ENCODE peak calls at places on chromosomes 16 and 17, in six cellular contexts. J is right lobe of liver, G is uterus, E is heart left ventricle, V is prostate gland, D is stomach. T is an unnamed sample. For H3K36me3 and H3K4me1, the result is how much of the 10 kb centered on the place peaks cover.

GRCh38 chr16:20300312-20301097 is 26.8 kb downstream of the GP2 start:
- DNase-seq in J (peak), G (no peak), E (no peak), V (peak), D (peak), T (no peak)

GRCh38 chr17:35079547-35079946 is 16.0 kb upstream of the RFFL start:
- DNase-seq in J (no peak), G (no peak), E (no peak), V (no peak), D (no peak), T (no peak)

GRCh38 chr16:3190949-3191353 is 2.9 kb downstream of the OR1F1 start:
- DNase-seq in J (no peak), G (no peak), E (no peak), V (no peak), D (no peak), T (no peak)

GRCh38 chr17:43579570-43580140 is 33.5 kb upstream of the ETV4 start:
- DNase-seq in J (no peak), G (no peak), E (no peak), V (no peak), D (no peak), T (no peak)

GRCh38 chr16:813204-813915 is 12.8 kb upstream of the GNG13 start:
- DNase-seq in J (no peak), G (no peak), E (no peak), V (no peak), D (no peak), T (no peak)

GRCh38 chr17:55635253-55635766 is 87.4 kb downstream of the TMEM100 start:
- DNase-seq in J (no peak), G (peak), E (no peak), V (no peak), D (no peak), T (no peak)

GRCh38 chr17:44381810-44382209 is 7.6 kb downstream of the ITGA2B start:
- DNase-seq in J (peak), G (no peak), E (no peak), V (no peak), D (no peak), T (no peak)

GRCh38 chr17:3750926-3751325 is 27.2 kb downstream of the HASPIN start:
- DNase-seq in J (no peak), G (no peak), E (no peak), V (no peak), D (no peak), T (no peak)

GRCh38 chr17:73267648-73268537 is 6.2 kb upstream of the CPSF4L start:
- DNase-seq in J (peak), G (no peak), E (no peak), V (no peak), D (no peak), T (no peak)

GRCh38 chr16:82603784-82604411 is 22.9 kb upstream of the CDH13 start:
- DNase-seq in J (peak), G (peak), E (peak), V (peak), D (peak), T (no peak)

GRCh38 chr16:853306-853705 is 52.8 kb upstream of the GNG13 start:
- DNase-seq in J (no peak), G (no peak), E (peak), V (no peak), D (no peak), T (no peak)

GRCh38 chr17:42519546-42520444 is 16.2 kb upstream of the NAGLU start:
- DNase-seq in J (peak), G (peak), E (peak), V (peak), D (peak), T (peak)

GRCh38 chr16:9946022-9946720 is 236.1 kb downstream of the GRIN2A start:
- DNase-seq in J (no peak), G (no peak), E (no peak), V (no peak), D (no peak), T (no peak)

GRCh38 chr17:64632606-64633005 is 29.5 kb downstream of the SMURF2 start:
- DNase-seq in J (no peak), G (no peak), E (no peak), V (no peak), D (no peak), T (no peak)

GRCh38 chr17:2171725-2172446 is 117.0 kb downstream of the HIC1 start:
- DNase-seq in J (peak), G (peak), E (peak), V (peak), D (peak), T (peak)

GRCh38 chr17:34623856-34624766 is 44.7 kb downstream of the TMEM132E start:
- DNase-seq in J (peak), G (no peak), E (no peak), V (no peak), D (no peak), T (no peak)

GRCh38 chr17:44354582-44355309 is 8.9 kb downstream of the FAM171A2 start:
- DNase-seq in J (peak), G (peak), E (no peak), V (no peak), D (no peak), T (peak)

GRCh38 chr16:57192720-57193486 is 6.8 kb downstream of the RSPRY1 start:
- DNase-seq in J (no peak), G (no peak), E (no peak), V (no peak), D (no peak), T (no peak)

GRCh38 chr17:59330314-59330942 is 1.0 kb upstream of the YPEL2 start:
- DNase-seq in J (peak), G (peak), E (peak), V (peak), D (peak), T (peak)

GRCh38 chr17:14228903-14229302 is 7.8 kb downstream of the CDRT15 start:
- DNase-seq in J (no peak), G (no peak), E (no peak), V (no peak), D (no peak), T (no peak)

GRCh38 chr17:3770471-3770870 is 30.5 kb downstream of the ITGAE start:
- DNase-seq in J (no peak), G (no peak), E (no peak), V (no peak), D (no peak), T (no peak)

GRCh38 chr16:20441221-20441620 is 10.1 kb upstream of the ACSM2A start:
- DNase-seq in J (no peak), G (peak), E (no peak), V (no peak), D (no peak), T (no peak)

GRCh38 chr17:5702951-5703510 is 118.7 kb upstream of the NLRP1 start:
- DNase-seq in J (no peak), G (no peak), E (no peak), V (no peak), D (no peak), T (no peak)

GRCh38 chr17:19750835-19751234 is 2.7 kb upstream of the ALDH3A1 start:
- DNase-seq in J (peak), G (no peak), E (peak), V (no peak), D (no peak), T (no peak)

GRCh38 chr16:75014318-75014717 is 15.5 kb downstream of the ZNRF1 start:
- DNase-seq in J (no peak), G (no peak), E (no peak), V (no peak), D (no peak), T (no peak)

GRCh38 chr17:65742433-65743312 is 181.2 kb upstream of the AXIN2 start:
- DNase-seq in J (no peak), G (no peak), E (no peak), V (no peak), D (no peak), T (no peak)

GRCh38 chr16:85565796-85566501 is 47.2 kb upstream of the GSE1 start:
- DNase-seq in J (no peak), G (no peak), E (no peak), V (no peak), D (no peak), T (no peak)

GRCh38 chr16:12009462-12009861 is 32.9 kb downstream of the SNX29 start:
- DNase-seq in J (no peak), G (no peak), E (no peak), V (no peak), D (no peak), T (no peak)

GRCh38 chr17:42289863-42290165 is 1.5 kb downstream of the STAT5A start:
- DNase-seq in J (no peak), G (no peak), E (no peak), V (no peak), D (no peak), T (peak)

GRCh38 chr17:33647976-33648375 is 354.9 kb upstream of the ASIC2 start:
- DNase-seq in J (no peak), G (no peak), E (no peak), V (no peak), D (no peak), T (no peak)

GRCh38 chr16:48182979-48183537 is 27.3 kb upstream of the ABCC12 start:
- DNase-seq in J (no peak), G (no peak), E (no peak), V (no peak), D (no peak), T (no peak)

DNA sequence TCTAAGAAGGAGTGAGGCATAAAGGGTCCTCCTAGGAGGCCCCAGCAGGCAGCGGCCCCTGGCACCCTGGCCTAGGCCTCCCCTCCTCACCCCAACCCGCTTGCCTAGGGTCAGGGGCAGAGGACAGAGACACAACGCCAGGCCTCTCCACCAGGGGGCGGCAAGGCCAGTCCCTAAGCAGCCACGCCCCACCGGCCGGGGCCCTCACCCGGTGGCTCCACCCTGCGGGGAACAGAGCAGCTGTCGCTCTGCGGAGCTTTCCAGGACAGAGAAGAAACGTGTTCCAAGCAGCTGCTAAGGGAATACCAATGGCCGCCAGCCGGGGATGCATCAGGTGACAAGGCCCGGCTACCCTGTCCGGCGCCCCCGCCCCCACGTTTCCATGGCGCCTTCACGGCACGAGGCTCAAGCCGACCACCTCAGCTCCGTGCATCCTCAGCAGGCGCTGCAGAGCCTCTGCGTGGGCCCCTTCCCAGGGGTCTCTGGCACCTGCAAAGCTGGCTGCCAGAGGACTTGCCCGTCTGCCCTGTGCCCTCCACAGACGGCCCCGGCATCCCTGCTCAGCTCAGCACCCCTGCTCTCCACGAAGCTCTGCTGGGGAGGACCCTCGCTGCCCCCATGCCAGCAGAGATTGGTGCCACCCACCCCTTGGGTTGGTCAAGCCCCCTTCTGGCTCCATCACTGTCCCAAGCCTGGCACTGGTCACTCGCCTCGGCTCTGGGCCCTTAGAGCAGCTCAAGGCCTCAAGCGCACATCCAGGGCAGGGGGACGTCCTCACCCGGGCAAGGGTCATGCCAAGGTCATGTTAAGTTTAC is 5.6 kb downstream of the ZNF598 start:
- DNase-seq in J (peak), G (peak), E (peak), V (peak), D (peak), T (peak)
- TF ChIP-seq POLR2A in J (no peak), G (no peak), E (peak), V (no peak), D (no peak), T (no peak)

GRCh38 chr16:73056383-73056782 is 8.5 kb upstream of the ZFHX3 start:
- DNase-seq in J (no peak), G (no peak), E (no peak), V (no peak), D (no peak), T (no peak)

GRCh38 chr16:73058616-73059409 is 10.9 kb upstream of the ZFHX3 start:
- DNase-seq in J (peak), G (peak), E (peak), V (no peak), D (peak), T (peak)

GRCh38 chr16:73056911-73057310 is 9.0 kb upstream of the ZFHX3 start:
- DNase-seq in J (no peak), G (no peak), E (no peak), V (no peak), D (no peak), T (no peak)

GRCh38 chr16:73058221-73058615 is 10.3 kb upstream of the ZFHX3 start:
- DNase-seq in J (peak), G (peak), E (peak), V (no peak), D (peak), T (peak)

GRCh38 chr16:73057369-73058210 is 9.7 kb upstream of the ZFHX3 start:
- DNase-seq in J (no peak), G (peak), E (peak), V (no peak), D (no peak), T (peak)
- H3K36me3 ChIP-seq in J (under half), G (under half), E (under half), V (under half), D (under half), T (under half)

GRCh38 chr17:31807846-31808245 is 51.2 kb downstream of the COPRS start:
- DNase-seq in J (no peak), G (no peak), E (no peak), V (no peak), D (no peak), T (no peak)

GRCh38 chr17:31811021-31811565 is 48.0 kb downstream of the COPRS start:
- DNase-seq in J (no peak), G (no peak), E (no peak), V (no peak), D (no peak), T (no peak)

GRCh38 chr17:31803494-31804213 is 55.4 kb downstream of the COPRS start:
- DNase-seq in J (no peak), G (no peak), E (no peak), V (no peak), D (no peak), T (no peak)

DNA sequence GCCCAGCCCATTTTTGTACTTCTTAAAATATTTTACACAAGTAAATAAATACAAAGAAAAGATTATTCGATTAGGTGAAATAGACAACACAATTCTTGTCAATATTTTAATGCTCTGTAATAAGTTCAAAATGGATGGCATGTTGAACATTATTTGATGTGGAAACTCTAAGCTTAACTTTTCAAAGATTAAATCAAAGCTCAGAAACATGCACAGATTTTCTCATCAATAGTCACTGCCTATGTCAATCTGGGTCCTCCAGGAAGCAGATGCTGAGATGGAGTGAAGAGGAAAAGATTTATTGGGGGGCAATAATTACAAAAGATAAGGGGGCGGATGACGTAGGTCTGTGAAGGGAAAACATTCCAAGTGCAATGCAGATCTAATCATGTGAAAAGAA is 50.5 kb downstream of the COPRS start:
- DNase-seq in J (no peak), G (no peak), E (no peak), V (no peak), D (no peak), T (no peak)
- H3K4me1 ChIP-seq in J (under half), G (under half), E (under half), V (under half), D (under half), T (under half)

DNA sequence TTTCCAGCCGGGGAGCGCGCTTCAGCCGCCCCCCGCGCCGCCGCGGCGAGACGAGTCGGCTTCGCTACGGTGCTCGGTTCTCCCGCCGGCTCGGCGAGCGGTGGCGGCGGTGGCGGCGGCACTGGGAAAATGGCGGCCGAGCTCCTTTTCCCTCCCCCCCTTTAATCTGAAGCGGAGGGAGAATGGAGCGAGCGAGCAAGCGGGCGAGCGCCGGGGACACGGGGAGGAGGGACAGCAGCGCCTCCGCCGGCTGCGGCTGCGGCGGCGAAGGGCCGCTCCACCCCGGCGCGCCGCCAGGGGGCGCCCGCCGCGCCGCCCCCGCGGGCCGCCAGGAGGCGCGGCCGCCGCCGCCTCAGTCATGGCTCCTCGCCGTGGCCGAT is at the start of gene KANSL1:
- DNase-seq in J (peak), G (peak), E (peak), V (peak), D (peak), T (peak)
- TF ChIP-seq POLR2A in J (no peak), G (peak), E (peak), V (peak), D (no peak), T (peak)

GRCh38 chr16:87192418-87193073 is 124.6 kb downstream of the C16orf95 start:
- DNase-seq in J (no peak), G (no peak), E (no peak), V (no peak), D (no peak), T (no peak)
- H3K36me3 ChIP-seq in J (under half), G (under half), E (under half), V (under half), D (under half), T (under half)